ENCODE peak calls at places on chromosomes 4 and X, in five cellular contexts. One of them, this sample, is unnamed.

GRCh38 chr4:147360301-147360700 is 120.6 kb upstream of the EDNRA start:
- DNase-seq in upper lobe of right lung: no peak
- DNase-seq in colonic mucosa: no peak
- DNase-seq in prostate gland: no peak
- DNase-seq in IMR-90: peak
- DNase-seq in this sample: no peak

GRCh38 chr4:109985993-109986640 is 73.4 kb downstream of the EGF start:
- DNase-seq in upper lobe of right lung: no peak
- DNase-seq in IMR-90: no peak
- DNase-seq in prostate gland: no peak
- DNase-seq in colonic mucosa: no peak
- DNase-seq in this sample: no peak

GRCh38 chr4:37891221-37892159 is 606 bp downstream of the TBC1D1 start:
- DNase-seq in upper lobe of right lung: no peak
- DNase-seq in IMR-90: peak
- DNase-seq in prostate gland: peak
- DNase-seq in colonic mucosa: peak
- DNase-seq in this sample: no peak

GRCh38 chr4:110475881-110476818 is at the start of gene ENPEP:
- DNase-seq in IMR-90: peak
- DNase-seq in prostate gland: peak
- DNase-seq in colonic mucosa: peak
- DNase-seq in upper lobe of right lung: no peak
- DNase-seq in this sample: no peak

GRCh38 chr4:68984947-68985346 is 33.3 kb upstream of the UGT2A3 start:
- DNase-seq in prostate gland: no peak
- DNase-seq in upper lobe of right lung: no peak
- DNase-seq in IMR-90: no peak
- DNase-seq in colonic mucosa: no peak
- DNase-seq in this sample: no peak

GRCh38 chr4:3434891-3435683 is 6.7 kb upstream of the HGFAC start:
- DNase-seq in upper lobe of right lung: no peak
- DNase-seq in prostate gland: no peak
- DNase-seq in IMR-90: no peak
- DNase-seq in colonic mucosa: no peak
- DNase-seq in this sample: no peak

GRCh38 chr4:2338754-2339457 is 77.0 kb upstream of the MXD4 start:
- DNase-seq in prostate gland: no peak
- DNase-seq in IMR-90: no peak
- DNase-seq in colonic mucosa: no peak
- DNase-seq in upper lobe of right lung: no peak
- DNase-seq in this sample: no peak

GRCh38 chrX:129779747-129780146 is at the start of gene SASH3:
- DNase-seq in IMR-90: no peak
- DNase-seq in colonic mucosa: no peak
- DNase-seq in prostate gland: no peak
- DNase-seq in upper lobe of right lung: peak
- DNase-seq in this sample: no peak

GRCh38 chrX:69543572-69543971 is 39.4 kb downstream of the NALF2 start:
- DNase-seq in IMR-90: no peak
- DNase-seq in upper lobe of right lung: no peak
- DNase-seq in prostate gland: no peak
- DNase-seq in colonic mucosa: no peak
- DNase-seq in this sample: no peak

GRCh38 chrX:13689519-13690211 is 737 bp downstream of the RAB9A start:
- DNase-seq in upper lobe of right lung: no peak
- DNase-seq in IMR-90: peak
- DNase-seq in colonic mucosa: no peak
- DNase-seq in prostate gland: no peak
- DNase-seq in this sample: no peak

GRCh38 chr4:118711047-118711446 is 25.9 kb downstream of the METTL14 start:
- DNase-seq in upper lobe of right lung: no peak
- DNase-seq in prostate gland: no peak
- DNase-seq in colonic mucosa: no peak
- DNase-seq in IMR-90: no peak
- DNase-seq in this sample: no peak

GRCh38 chrX:22095306-22095705 is 63.2 kb downstream of the PHEX start:
- DNase-seq in colonic mucosa: peak
- DNase-seq in upper lobe of right lung: no peak
- DNase-seq in prostate gland: no peak
- DNase-seq in IMR-90: peak
- DNase-seq in this sample: no peak

GRCh38 chrX:120367390-120368100 is 5.7 kb downstream of the ATP1B4 start:
- DNase-seq in IMR-90: no peak
- DNase-seq in colonic mucosa: no peak
- DNase-seq in prostate gland: no peak
- DNase-seq in upper lobe of right lung: no peak
- DNase-seq in this sample: no peak

GRCh38 chr4:6047130-6047673 is 29.0 kb upstream of the C4orf50 start:
- DNase-seq in IMR-90: no peak
- DNase-seq in upper lobe of right lung: no peak
- DNase-seq in prostate gland: no peak
- DNase-seq in colonic mucosa: no peak
- DNase-seq in this sample: no peak

GRCh38 chr4:142696334-142697122 is 149.6 kb downstream of the INPP4B start:
- DNase-seq in prostate gland: no peak
- DNase-seq in upper lobe of right lung: no peak
- DNase-seq in IMR-90: no peak
- DNase-seq in colonic mucosa: no peak
- DNase-seq in this sample: no peak

GRCh38 chr4:176921256-176921655 is 128.5 kb upstream of the VEGFC start:
- DNase-seq in IMR-90: no peak
- DNase-seq in upper lobe of right lung: no peak
- DNase-seq in colonic mucosa: no peak
- DNase-seq in prostate gland: no peak
- DNase-seq in this sample: no peak

GRCh38 chr4:94603170-94603747 is 151.5 kb downstream of the PDLIM5 start:
- DNase-seq in IMR-90: peak
- DNase-seq in upper lobe of right lung: no peak
- DNase-seq in colonic mucosa: no peak
- DNase-seq in prostate gland: no peak
- DNase-seq in this sample: peak

GRCh38 chr4:78150465-78150864 is 93.3 kb downstream of the FRAS1 start:
- DNase-seq in colonic mucosa: no peak
- DNase-seq in IMR-90: no peak
- DNase-seq in upper lobe of right lung: no peak
- DNase-seq in prostate gland: no peak
- DNase-seq in this sample: no peak

GRCh38 chr4:27616166-27616565 is 755.5 kb downstream of the STIM2 start:
- DNase-seq in upper lobe of right lung: no peak
- DNase-seq in colonic mucosa: no peak
- DNase-seq in IMR-90: no peak
- DNase-seq in prostate gland: no peak
- DNase-seq in this sample: peak

GRCh38 chr4:89836031-89836777 is 757 bp downstream of the SNCA start:
- DNase-seq in upper lobe of right lung: peak
- DNase-seq in colonic mucosa: no peak
- DNase-seq in IMR-90: no peak
- DNase-seq in prostate gland: peak
- DNase-seq in this sample: peak

GRCh38 chr4:120915311-120915710 is 7.2 kb downstream of the PRDM5 start:
- DNase-seq in upper lobe of right lung: no peak
- DNase-seq in colonic mucosa: no peak
- DNase-seq in prostate gland: no peak
- DNase-seq in IMR-90: no peak
- DNase-seq in this sample: no peak

GRCh38 chrX:147875866-147876596 is 35.7 kb upstream of the FMR1 start:
- DNase-seq in prostate gland: no peak
- DNase-seq in colonic mucosa: no peak
- DNase-seq in IMR-90: no peak
- DNase-seq in upper lobe of right lung: no peak
- DNase-seq in this sample: no peak

GRCh38 chr4:65943076-65943475 is 272.8 kb upstream of the EPHA5 start:
- DNase-seq in IMR-90: no peak
- DNase-seq in prostate gland: no peak
- DNase-seq in colonic mucosa: no peak
- DNase-seq in upper lobe of right lung: no peak
- DNase-seq in this sample: peak

GRCh38 chr4:183798249-183798920 is 106.7 kb upstream of the STOX2 start:
- DNase-seq in upper lobe of right lung: peak
- DNase-seq in IMR-90: no peak
- DNase-seq in prostate gland: no peak
- DNase-seq in colonic mucosa: peak
- DNase-seq in this sample: no peak

GRCh38 chr4:37780444-37781133 is 45.9 kb upstream of the PGM2 start:
- DNase-seq in upper lobe of right lung: no peak
- DNase-seq in prostate gland: peak
- DNase-seq in colonic mucosa: no peak
- DNase-seq in IMR-90: no peak
- DNase-seq in this sample: no peak

GRCh38 chr4:68434836-68435235 is 12.4 kb upstream of the TMPRSS11E start:
- DNase-seq in prostate gland: no peak
- DNase-seq in IMR-90: no peak
- DNase-seq in upper lobe of right lung: no peak
- DNase-seq in colonic mucosa: no peak
- DNase-seq in this sample: no peak

GRCh38 chrX:39073131-39073530 is 271.9 kb downstream of the MID1IP1 start:
- DNase-seq in prostate gland: no peak
- DNase-seq in IMR-90: no peak
- DNase-seq in upper lobe of right lung: no peak
- DNase-seq in colonic mucosa: no peak
- DNase-seq in this sample: peak

GRCh38 chr4:137226900-137227299 is 305.4 kb downstream of the PCDH18 start:
- DNase-seq in prostate gland: no peak
- DNase-seq in colonic mucosa: no peak
- DNase-seq in IMR-90: peak
- DNase-seq in upper lobe of right lung: no peak
- DNase-seq in this sample: no peak
- TF ChIP-seq CTCF in prostate gland: no peak
- TF ChIP-seq CTCF in colonic mucosa: no peak
- TF ChIP-seq CTCF in IMR-90: peak
- TF ChIP-seq CTCF in upper lobe of right lung: peak
- TF ChIP-seq CTCF in this sample: peak

DNA sequence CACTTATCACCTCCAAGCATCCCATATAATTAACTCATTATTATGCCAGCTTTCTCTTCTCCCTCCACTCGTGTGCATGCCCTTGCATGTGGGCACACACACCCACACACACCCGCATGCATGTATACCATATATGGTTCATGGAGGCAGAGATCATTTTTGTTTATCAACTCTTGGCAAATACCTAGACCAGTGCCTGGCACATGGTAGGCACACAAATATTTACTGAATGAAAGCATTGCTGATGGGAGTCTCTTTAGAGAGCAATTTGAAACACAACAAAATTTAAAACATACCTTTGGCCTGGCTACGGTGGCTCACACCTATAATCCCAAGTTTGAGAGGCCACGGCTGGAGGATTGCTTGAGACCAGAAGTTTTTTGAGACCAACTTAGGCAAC is 51.1 kb upstream of the SLC10A4 start:
- DNase-seq in upper lobe of right lung: no peak
- DNase-seq in colonic mucosa: no peak
- DNase-seq in prostate gland: no peak
- DNase-seq in IMR-90: no peak
- DNase-seq in this sample: no peak
- H3K27ac ChIP-seq in upper lobe of right lung: no peak
- H3K27ac ChIP-seq in colonic mucosa: no peak
- H3K27ac ChIP-seq in prostate gland: no peak
- H3K27ac ChIP-seq in IMR-90: no peak
- H3K27ac ChIP-seq in this sample: no peak

DNA sequence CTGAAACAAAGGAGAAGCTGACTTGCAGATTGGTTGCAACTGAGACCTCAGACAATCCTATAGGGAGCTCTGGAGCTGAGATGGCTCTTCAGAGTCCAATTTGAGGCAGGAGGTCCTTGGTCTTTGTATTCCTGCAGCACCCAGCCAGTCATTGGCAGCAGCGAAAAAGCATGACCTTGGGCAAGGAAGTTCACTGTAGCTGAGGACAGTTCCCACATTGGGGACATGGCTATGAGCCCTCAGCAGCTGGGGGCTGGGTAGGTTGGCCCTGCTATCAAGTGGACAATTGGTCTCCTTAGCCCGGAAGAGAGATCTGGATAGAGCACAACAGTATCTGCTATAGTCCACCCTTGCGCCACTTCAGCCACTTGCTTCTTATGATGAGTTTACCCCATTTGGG is 56.9 kb upstream of the ATP6AP2 start:
- DNase-seq in prostate gland: no peak
- DNase-seq in upper lobe of right lung: no peak
- DNase-seq in colonic mucosa: no peak
- DNase-seq in IMR-90: no peak
- DNase-seq in this sample: no peak
- TF ChIP-seq CTCF in prostate gland: no peak
- TF ChIP-seq CTCF in upper lobe of right lung: no peak
- TF ChIP-seq CTCF in colonic mucosa: no peak
- TF ChIP-seq CTCF in IMR-90: no peak
- TF ChIP-seq CTCF in this sample: no peak

GRCh38 chrX:1491851-1492349 is 39.2 kb upstream of the ASMTL start:
- DNase-seq in prostate gland: no peak
- DNase-seq in upper lobe of right lung: peak
- DNase-seq in IMR-90: no peak
- DNase-seq in colonic mucosa: no peak
- DNase-seq in this sample: no peak
- H3K27ac ChIP-seq in prostate gland: no peak
- H3K27ac ChIP-seq in upper lobe of right lung: no peak
- H3K27ac ChIP-seq in IMR-90: no peak
- H3K27ac ChIP-seq in colonic mucosa: no peak
- H3K27ac ChIP-seq in this sample: no peak

GRCh38 chrX:118761950-118762725 is 34.7 kb downstream of the IL13RA1 start:
- DNase-seq in prostate gland: no peak
- DNase-seq in colonic mucosa: no peak
- DNase-seq in upper lobe of right lung: no peak
- DNase-seq in IMR-90: no peak
- DNase-seq in this sample: no peak
- TF ChIP-seq CTCF in prostate gland: peak
- TF ChIP-seq CTCF in colonic mucosa: no peak
- TF ChIP-seq CTCF in upper lobe of right lung: no peak
- TF ChIP-seq CTCF in IMR-90: peak
- TF ChIP-seq CTCF in this sample: peak

This sample was measured in foreskin keratinocyte.